ENCODE peak calls at places on chromosomes 6 and 20, in four cellular contexts. T is NCI-H1105 treated with DMSO at 0.1 percent for 48 hours, K is aorta, X is cardiac muscle cell. Y is an unnamed sample.

GRCh38 chr20:1810926-1811620 is 84.1 kb upstream of the SIRPA start:
- DNase-seq in T (no peak), K (peak), X (peak), Y (no peak)

GRCh38 chr6:27158316-27158643 is 89.2 kb upstream of the PRSS16 start:
- DNase-seq in T (no peak), K (no peak), X (no peak), Y (no peak)

GRCh38 chr20:14012671-14013070 is 17.4 kb downstream of the MACROD2 start:
- DNase-seq in T (no peak), K (no peak), X (no peak), Y (no peak)

GRCh38 chr6:159969921-159970320 is 1.0 kb downstream of the IGF2R start:
- DNase-seq in T (peak), K (peak), X (peak), Y (peak)

GRCh38 chr6:98821739-98822405 is 12.5 kb upstream of the POU3F2 start:
- DNase-seq in T (no peak), K (no peak), X (no peak), Y (no peak)

GRCh38 chr6:4658486-4658885 is 117.7 kb upstream of the CDYL start:
- DNase-seq in T (no peak), K (no peak), X (no peak), Y (no peak)

GRCh38 chr20:50331469-50332251 is 141.0 kb downstream of the CEBPB start:
- DNase-seq in T (no peak), K (no peak), X (no peak), Y (no peak)

GRCh38 chr20:6697228-6697972 is 70.1 kb upstream of the BMP2 start:
- DNase-seq in T (no peak), K (no peak), X (no peak), Y (no peak)

GRCh38 chr20:38663660-38664059 is 60.6 kb upstream of the SLC32A1 start:
- DNase-seq in T (no peak), K (no peak), X (no peak), Y (no peak)

GRCh38 chr6:110618591-110619267 is 142.3 kb upstream of the SLC22A16 start:
- DNase-seq in T (peak), K (no peak), X (no peak), Y (no peak)

GRCh38 chr6:43931201-43931600 is 161.2 kb downstream of the VEGFA start:
- DNase-seq in T (no peak), K (peak), X (no peak), Y (no peak)

GRCh38 chr6:150753404-150754184 is 111.9 kb upstream of the MTHFD1L start:
- DNase-seq in T (peak), K (no peak), X (no peak), Y (no peak)

GRCh38 chr20:18545566-18545965 is 21.7 kb upstream of the SMIM26 start:
- DNase-seq in T (no peak), K (no peak), X (no peak), Y (no peak)

Y was measured in K562.